ENCODE peak calls at places on chromosomes 1 and 21, in four cellular contexts. One of them, this sample, is unnamed.

GRCh38 chr21:29347274-29347681 is 48.6 kb downstream of the BACH1 start:
- DNase-seq in neuronal stem cell: no peak
- DNase-seq in left ventricle myocardium superior: no peak
- DNase-seq in HT-29: no peak
- DNase-seq in this sample: no peak

GRCh38 chr1:31617218-31617916 is at the start of gene HCRTR1:
- DNase-seq in neuronal stem cell: no peak
- DNase-seq in left ventricle myocardium superior: no peak
- DNase-seq in HT-29: no peak
- DNase-seq in this sample: no peak

GRCh38 chr1:97845805-97846204 is 75.0 kb downstream of the DPYD start:
- DNase-seq in neuronal stem cell: no peak
- DNase-seq in left ventricle myocardium superior: peak
- DNase-seq in HT-29: no peak
- DNase-seq in this sample: no peak

GRCh38 chr1:113141650-113142473 is 68.9 kb downstream of the LRIG2 start:
- DNase-seq in neuronal stem cell: no peak
- DNase-seq in left ventricle myocardium superior: no peak
- DNase-seq in HT-29: peak
- DNase-seq in this sample: no peak

GRCh38 chr1:5342172-5342571 is 650.1 kb downstream of the NPHP4 start:
- DNase-seq in neuronal stem cell: no peak
- DNase-seq in left ventricle myocardium superior: no peak
- DNase-seq in HT-29: no peak
- DNase-seq in this sample: no peak

GRCh38 chr1:231702804-231703203 is 76.2 kb downstream of the DISC1 start:
- DNase-seq in neuronal stem cell: no peak
- DNase-seq in left ventricle myocardium superior: no peak
- DNase-seq in HT-29: no peak
- DNase-seq in this sample: no peak

GRCh38 chr1:233180626-233181364 is 114.7 kb downstream of the PCNX2 start:
- DNase-seq in neuronal stem cell: no peak
- DNase-seq in left ventricle myocardium superior: no peak
- DNase-seq in HT-29: no peak
- DNase-seq in this sample: peak

GRCh38 chr1:40392206-40392605 is 18.7 kb downstream of the SMAP2 start:
- DNase-seq in neuronal stem cell: peak
- DNase-seq in left ventricle myocardium superior: no peak
- DNase-seq in HT-29: no peak
- DNase-seq in this sample: no peak